ENCODE peak calls at places on chromosomes 7 and 10, in four cellular contexts. G is HCT116, L is sigmoid colon, Y is body of pancreas. V is an unnamed sample.

GRCh38 chr10:110747609-110748464 is 103.7 kb downstream of the RBM20 start:
- DNase-seq in G (no peak), L (no peak), Y (no peak), V (no peak)

GRCh38 chr10:117535752-117536358 is 6.7 kb upstream of the EMX2 start:
- DNase-seq in G (no peak), L (no peak), Y (no peak), V (no peak)

GRCh38 chr10:122648599-122649428 is 50.8 kb downstream of the C10orf120 start:
- DNase-seq in G (peak), L (peak), Y (peak), V (peak)

GRCh38 chr7:50661345-50662058 is 96.3 kb upstream of the DDC start:
- DNase-seq in G (no peak), L (no peak), Y (no peak), V (no peak)

GRCh38 chr10:44962870-44963738 is 3.5 kb downstream of the RASSF4 start:
- DNase-seq in G (no peak), L (peak), Y (no peak), V (no peak)

GRCh38 chr7:154832557-154833138 is 170.3 kb downstream of the PAXIP1 start:
- DNase-seq in G (peak), L (no peak), Y (no peak), V (no peak)

GRCh38 chr10:43264324-43264986 is 2.4 kb downstream of the RASGEF1A start:
- DNase-seq in G (no peak), L (no peak), Y (no peak), V (no peak)

GRCh38 chr7:3028071-3028766 is 15.4 kb downstream of the CARD11 start:
- DNase-seq in G (no peak), L (no peak), Y (peak), V (peak)

GRCh38 chr7:7276151-7276550 is 93.8 kb downstream of the C1GALT1 start:
- DNase-seq in G (no peak), L (no peak), Y (no peak), V (no peak)

GRCh38 chr7:107597582-107597916 is 17.5 kb downstream of the BCAP29 start:
- DNase-seq in G (no peak), L (no peak), Y (no peak), V (no peak)

GRCh38 chr10:131860806-131861440 is 39.9 kb upstream of the PPP2R2D start:
- DNase-seq in G (no peak), L (peak), Y (no peak), V (no peak)

GRCh38 chr7:140230862-140231778 is 54.3 kb upstream of the KDM7A start:
- DNase-seq in G (peak), L (peak), Y (peak), V (peak)

GRCh38 chr10:62554632-62555199 is 180.5 kb downstream of the ZNF365 start:
- DNase-seq in G (peak), L (no peak), Y (peak), V (peak)

GRCh38 chr7:30135551-30136271 is 925 bp downstream of the MTURN start:
- DNase-seq in G (no peak), L (peak), Y (peak), V (peak)

GRCh38 chr10:113493195-113493594 is 59.7 kb upstream of the HABP2 start:
- DNase-seq in G (no peak), L (no peak), Y (no peak), V (peak)

GRCh38 chr10:44010873-44011602 is 362.4 kb upstream of the ZNF32 start:
- DNase-seq in G (no peak), L (no peak), Y (no peak), V (peak)

DNA sequence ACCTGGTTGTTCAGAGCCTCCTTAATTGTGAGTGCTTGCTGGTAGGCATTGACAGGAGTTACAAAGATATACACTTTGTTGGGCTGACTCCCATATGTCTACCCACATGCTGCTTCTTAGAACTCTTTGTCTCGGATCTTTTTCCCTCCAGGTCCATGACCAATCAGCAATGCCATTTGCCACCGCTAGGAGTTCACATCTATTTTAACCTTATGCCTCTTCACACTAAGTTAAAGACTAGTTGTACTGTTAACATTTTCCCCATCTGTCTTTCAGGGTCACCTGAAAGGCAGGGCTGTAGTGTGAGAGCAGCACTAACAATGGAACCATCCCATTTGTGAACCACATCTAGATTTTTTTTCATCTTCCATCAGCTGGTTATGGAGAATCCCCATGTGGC is 226.7 kb upstream of the NPY start:
- DNase-seq in G (peak), L (no peak), Y (no peak), V (no peak)
- TF ChIP-seq CTCF in G (peak), L (no peak), Y (no peak), V (no peak)

GRCh38 chr10:17820943-17821342 is 11.8 kb downstream of the MRC1 start:
- DNase-seq in G (no peak), L (no peak), Y (no peak), V (no peak)
- H3K4me3 ChIP-seq in G (no peak), L (no peak), Y (no peak), V (no peak)

GRCh38 chr7:36487756-36488336 is 98.2 kb downstream of the ANLN start:
- DNase-seq in G (peak), L (no peak), Y (peak), V (peak)
- TF ChIP-seq CTCF in G (peak), L (peak), Y (peak), V (peak)

GRCh38 chr7:34016876-34017275 is 111.5 kb downstream of the BMPER start:
- DNase-seq in G (no peak), L (no peak), Y (no peak), V (peak)
- H3K4me3 ChIP-seq in G (no peak), L (no peak), Y (no peak), V (no peak)

DNA sequence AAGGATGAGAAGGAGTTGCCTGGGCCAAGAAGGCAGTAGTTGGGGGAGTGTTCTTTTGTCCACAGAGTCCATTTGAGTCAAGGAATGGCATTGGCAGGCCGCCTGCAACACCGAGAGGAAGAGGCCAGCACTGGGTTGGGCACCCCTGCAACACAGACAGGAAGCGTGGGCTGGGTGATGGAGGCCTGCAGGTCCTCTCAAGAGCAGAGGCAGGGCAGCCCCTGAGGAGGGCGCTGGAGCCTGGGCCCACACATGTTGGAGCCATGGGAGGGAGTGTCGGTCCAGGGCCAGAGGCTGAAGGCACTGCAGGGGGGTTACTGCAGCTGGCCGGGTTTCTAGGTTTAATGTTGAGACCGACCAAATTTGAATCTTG is 137.3 kb downstream of the PTPN20 start:
- DNase-seq in G (no peak), L (no peak), Y (peak), V (no peak)
- TF ChIP-seq CTCF in G (peak), L (no peak), Y (no peak), V (no peak)

DNA sequence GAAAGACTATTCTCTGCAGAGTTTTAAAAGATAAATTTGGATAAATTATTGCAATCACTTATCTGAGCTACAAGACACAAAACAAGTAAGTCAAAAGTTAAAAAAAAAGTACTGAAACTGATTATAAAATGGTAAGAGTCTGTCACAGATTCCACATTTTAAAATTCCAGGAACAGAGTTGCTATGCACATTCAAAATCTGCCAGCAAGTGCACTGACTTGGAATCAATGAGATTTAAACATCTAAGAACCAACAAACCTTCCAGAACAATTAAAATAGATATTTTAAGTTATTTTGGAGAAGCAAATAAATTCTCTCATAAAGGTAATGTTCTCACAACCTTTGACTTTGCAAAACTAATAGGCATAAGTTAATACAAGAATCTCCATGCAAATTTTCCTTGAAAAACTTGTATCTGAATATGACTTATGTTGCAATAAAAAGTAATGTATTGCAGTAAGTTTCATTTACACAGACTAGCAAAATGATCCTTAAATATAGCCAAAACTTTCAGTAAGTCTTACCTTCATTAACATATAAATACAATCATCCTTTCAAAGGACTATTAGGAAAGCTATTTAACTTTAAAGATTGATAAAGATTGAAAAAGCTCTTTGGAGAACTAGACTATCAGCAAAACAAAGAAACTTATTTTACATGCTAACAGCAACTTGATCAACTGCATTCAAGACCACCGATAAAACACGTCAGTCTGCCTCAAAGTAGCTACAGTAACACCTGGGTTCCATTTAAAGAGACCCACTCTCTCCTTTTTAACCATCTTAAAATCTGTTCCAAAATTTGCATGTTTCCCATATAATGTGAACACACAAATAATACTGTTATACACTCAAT is 4.4 kb downstream of the ETV1 start:
- DNase-seq in G (no peak), L (no peak), Y (no peak), V (no peak)
- H3K4me3 ChIP-seq in G (no peak), L (no peak), Y (no peak), V (no peak)